ENCODE peak calls at places on chromosome 22, in ten cellular contexts. F is fibroblast of mammary gland; W is fibroblast of the conjunctiva; G is iPS DF 6.9; B is pancreas; X is activated CD8-positive, alpha-beta memory T cell treated with anti-CD3 and anti-CD28 coated beads for 48 hours; A is CD8-positive, alpha-beta memory T cell; I is activated CD4-positive, alpha-beta T cell treated with anti-CD3 and anti-CD28 coated beads, Interleukin-2, amount 50 U/mL, for 24 hours; T is activated naive CD8-positive, alpha-beta T cell treated with anti-CD3 and anti-CD28 coated beads, Interleukin-2, amount 50 U/mL, for 16 hours; L is neural progenitor cell. O is an unnamed sample.

GRCh38 chr22:30262917-30263741 is 3.5 kb downstream of the OSM start:
- DNase-seq in I (peak; percentile 74), W (no peak), L (peak; percentile 89), T (peak; percentile 67), G (no peak), F (peak; percentile 53), B (peak; percentile 78), X (peak; percentile 85), A (peak; percentile 64), O (no peak)

GRCh38 chr22:49971232-49972162 is 10.9 kb downstream of the PIM3 start:
- DNase-seq in L (peak; percentile 64), W (peak; percentile 31), G (no peak), I (no peak), X (no peak), A (no peak), B (no peak), T (peak; percentile 56), F (peak; percentile 63), O (peak; percentile 49)

GRCh38 chr22:48954781-48955311 is 872.8 kb downstream of the BRD1 start:
- DNase-seq in A (no peak), L (no peak), G (no peak), F (no peak), I (no peak), W (no peak), T (no peak), B (no peak), X (no peak), O (no peak)

GRCh38 chr22:29797351-29797750 is 30.2 kb downstream of the UQCR10 start:
- DNase-seq in G (no peak), L (no peak), W (no peak), B (no peak), T (no peak), I (no peak), X (no peak), A (no peak), F (no peak), O (no peak)

GRCh38 chr22:26553056-26553752 is 36.7 kb downstream of the TPST2 start:
- DNase-seq in G (no peak), B (no peak), I (no peak), W (peak; percentile 35), A (no peak), L (no peak), F (peak; percentile 84), T (no peak), X (no peak), O (peak; percentile 83)

GRCh38 chr22:48279465-48279765 is 1517.0 kb downstream of the TBC1D22A start:
- DNase-seq in T (no peak), I (no peak), X (no peak), G (no peak), A (no peak), W (no peak), F (no peak), L (no peak), B (no peak), O (no peak)

GRCh38 chr22:48711031-48711431 is 1116.6 kb downstream of the BRD1 start:
- DNase-seq in W (no peak), I (no peak), F (no peak), B (no peak), G (no peak), T (no peak), X (no peak), L (no peak), A (no peak), O (no peak)

GRCh38 chr22:46894081-46894671 is 131.7 kb downstream of the TBC1D22A start:
- DNase-seq in F (peak; percentile 42), I (no peak), W (peak; percentile 1), B (no peak), G (no peak), A (no peak), T (no peak), L (no peak), X (no peak), O (no peak)

GRCh38 chr22:25077056-25077455 is 122.6 kb upstream of the CRYBB3 start:
- DNase-seq in T (no peak), I (no peak), B (no peak), A (no peak), G (no peak), L (no peak), X (no peak), W (no peak), F (no peak), O (no peak)

GRCh38 chr22:31083923-31084810 is 3.0 kb downstream of the SMTN start:
- DNase-seq in W (no peak), F (no peak), X (no peak), L (no peak), B (peak; percentile 56), A (no peak), G (no peak), I (no peak), T (no peak), O (no peak)

GRCh38 chr22:44438056-44438455 is 60.0 kb downstream of the RTL6 start:
- DNase-seq in A (no peak), X (no peak), F (no peak), I (no peak), B (no peak), W (no peak), G (no peak), L (peak; percentile 41), T (no peak), O (no peak)

GRCh38 chr22:19815093-19815822 is 39.4 kb downstream of the GNB1L start:
- DNase-seq in G (no peak), A (no peak), B (no peak), W (no peak), F (peak; percentile 40), L (no peak), I (no peak), T (no peak), X (no peak), O (no peak)

GRCh38 chr22:32281092-32281491 is 25.9 kb upstream of the SLC5A4 start:
- DNase-seq in W (no peak), G (no peak), L (no peak), A (no peak), B (no peak), X (no peak), I (no peak), T (no peak), F (peak; percentile 59), O (peak; percentile 59)

GRCh38 chr22:44119669-44120313 is 60.9 kb upstream of the PARVG start:
- DNase-seq in T (no peak), L (no peak), A (no peak), G (no peak), I (no peak), B (no peak), X (no peak), W (no peak), F (no peak), O (no peak)

GRCh38 chr22:44380716-44381500 is 68.2 kb upstream of the SHISAL1 start:
- DNase-seq in B (no peak), W (no peak), X (no peak), A (no peak), F (no peak), L (peak; percentile 74), T (no peak), I (no peak), G (no peak), O (no peak)

GRCh38 chr22:49193901-49194465 is 633.7 kb downstream of the BRD1 start:
- DNase-seq in X (no peak), G (no peak), W (no peak), F (no peak), L (no peak), A (no peak), B (no peak), T (no peak), I (no peak), O (no peak)

GRCh38 chr22:46763051-46763705 is 728 bp downstream of the TBC1D22A start:
- DNase-seq in B (no peak), W (no peak), I (no peak), F (peak; percentile 20), T (no peak), L (no peak), A (peak; percentile 63), G (no peak), X (no peak), O (peak; percentile 28)

GRCh38 chr22:36565686-36566085 is 36.7 kb upstream of the EIF3D start:
- DNase-seq in I (no peak), L (no peak), T (no peak), A (no peak), F (peak; percentile 17), W (no peak), B (no peak), G (no peak), X (no peak), O (no peak)

GRCh38 chr22:22818861-22819855 is 68.5 kb upstream of the IGLL5 start:
- DNase-seq in A (peak; percentile 62), F (no peak), W (no peak), T (no peak), X (no peak), G (no peak), I (no peak), L (no peak), B (no peak), O (no peak)

GRCh38 chr22:30335236-30335635 is 8.5 kb upstream of the TBC1D10A start:
- DNase-seq in L (no peak), T (no peak), W (no peak), B (no peak), A (no peak), G (no peak), X (no peak), I (no peak), F (no peak), O (no peak)

GRCh38 chr22:27801197-27801615 is 350 bp downstream of the MN1 start:
- DNase-seq in I (no peak), G (no peak), A (peak; percentile 30), B (peak; percentile 81), X (peak; percentile 4), L (peak; percentile 78), W (no peak), T (no peak), F (peak; percentile 34), O (peak; percentile 67)

GRCh38 chr22:38177044-38177443 is 4.6 kb downstream of the PLA2G6 start:
- DNase-seq in I (no peak), T (no peak), A (peak; percentile 15), F (no peak), G (no peak), L (no peak), B (no peak), W (no peak), X (no peak), O (no peak)

GRCh38 chr22:42719656-42720262 is 911 bp downstream of the A4GALT start:
- DNase-seq in X (no peak), L (peak; percentile 36), W (no peak), A (no peak), F (no peak), G (no peak), I (no peak), B (peak; percentile 55), T (no peak), O (no peak)

GRCh38 chr22:44383652-44384562 is 71.2 kb upstream of the SHISAL1 start:
- DNase-seq in B (no peak), W (no peak), T (no peak), I (no peak), L (no peak), A (no peak), G (no peak), X (no peak), F (no peak), O (no peak)

GRCh38 chr22:26894362-26894761 is 237.0 kb downstream of the MIAT start:
- DNase-seq in A (no peak), T (no peak), F (peak; percentile 22), B (no peak), L (no peak), W (no peak), G (no peak), X (no peak), I (no peak), O (peak; percentile 23)

GRCh38 chr22:24926849-24927579 is 19.5 kb downstream of the LHFPL7 start:
- DNase-seq in I (no peak), F (peak; percentile 58), B (no peak), A (no peak), G (no peak), X (no peak), L (no peak), W (no peak), T (no peak), O (peak; percentile 90)

GRCh38 chr22:19385221-19385906 is 46.2 kb downstream of the HIRA start:
- DNase-seq in W (no peak), G (no peak), B (no peak), L (no peak), I (no peak), F (no peak), A (no peak), X (no peak), T (no peak), O (no peak)

GRCh38 chr22:27987557-27987956 is 68.5 kb upstream of the PITPNB start:
- DNase-seq in F (peak; percentile 69), B (no peak), X (no peak), G (no peak), A (no peak), I (no peak), T (no peak), L (no peak), W (peak; percentile 37), O (peak; percentile 87)

O was measured in iris pigment epithelial cell.